ENCODE peak calls at places on chromosomes 7 and 10, in five cellular contexts. One of them, this sample, is unnamed.

GRCh38 chr10:49539320-49539885 is 482 bp upstream of the ERCC6 start:
- DNase-seq in SW480: peak
- DNase-seq in PC-9: peak
- DNase-seq in T-helper 1 cell: no peak
- DNase-seq in fibroblast of villous mesenchyme: peak
- DNase-seq in this sample: no peak

GRCh38 chr7:74289660-74290589 is 718 bp downstream of the CLIP2 start:
- DNase-seq in fibroblast of villous mesenchyme: no peak
- DNase-seq in PC-9: no peak
- DNase-seq in T-helper 1 cell: no peak
- DNase-seq in SW480: no peak
- DNase-seq in this sample: no peak

GRCh38 chr7:112411186-112411795 is 39.0 kb upstream of the IFRD1 start:
- DNase-seq in T-helper 1 cell: no peak
- DNase-seq in PC-9: no peak
- DNase-seq in SW480: peak
- DNase-seq in fibroblast of villous mesenchyme: peak
- DNase-seq in this sample: no peak

GRCh38 chr7:102393467-102393866 is 2.7 kb upstream of the PRKRIP1 start:
- DNase-seq in fibroblast of villous mesenchyme: no peak
- DNase-seq in T-helper 1 cell: no peak
- DNase-seq in SW480: peak
- DNase-seq in PC-9: peak
- DNase-seq in this sample: no peak

GRCh38 chr7:45105588-45106188 is 5.8 kb downstream of the TBRG4 start:
- DNase-seq in T-helper 1 cell: no peak
- DNase-seq in SW480: no peak
- DNase-seq in fibroblast of villous mesenchyme: no peak
- DNase-seq in PC-9: no peak
- DNase-seq in this sample: no peak

GRCh38 chr7:123580406-123581161 is 21.0 kb upstream of the ASB15 start:
- DNase-seq in SW480: peak
- DNase-seq in T-helper 1 cell: no peak
- DNase-seq in PC-9: peak
- DNase-seq in fibroblast of villous mesenchyme: peak
- DNase-seq in this sample: peak

GRCh38 chr7:2108501-2109250 is 124.1 kb downstream of the MAD1L1 start:
- DNase-seq in SW480: no peak
- DNase-seq in fibroblast of villous mesenchyme: no peak
- DNase-seq in T-helper 1 cell: no peak
- DNase-seq in PC-9: no peak
- DNase-seq in this sample: no peak

GRCh38 chr10:60209874-60210584 is 179.6 kb downstream of the ANK3 start:
- DNase-seq in PC-9: no peak
- DNase-seq in SW480: no peak
- DNase-seq in fibroblast of villous mesenchyme: no peak
- DNase-seq in T-helper 1 cell: no peak
- DNase-seq in this sample: no peak

GRCh38 chr7:54292171-54292925 is 249.8 kb upstream of the VSTM2A start:
- DNase-seq in fibroblast of villous mesenchyme: no peak
- DNase-seq in PC-9: no peak
- DNase-seq in SW480: no peak
- DNase-seq in T-helper 1 cell: no peak
- DNase-seq in this sample: no peak

GRCh38 chr10:95290801-95291633 is at the start of gene PDLIM1:
- DNase-seq in SW480: peak
- DNase-seq in PC-9: peak
- DNase-seq in T-helper 1 cell: peak
- DNase-seq in fibroblast of villous mesenchyme: peak
- DNase-seq in this sample: no peak

GRCh38 chr7:26497801-26498596 is 206.3 kb downstream of the SNX10 start:
- DNase-seq in fibroblast of villous mesenchyme: no peak
- DNase-seq in T-helper 1 cell: no peak
- DNase-seq in PC-9: no peak
- DNase-seq in SW480: no peak
- DNase-seq in this sample: no peak

GRCh38 chr7:42227931-42228591 is 8.9 kb downstream of the GLI3 start:
- DNase-seq in fibroblast of villous mesenchyme: peak
- DNase-seq in T-helper 1 cell: no peak
- DNase-seq in SW480: no peak
- DNase-seq in PC-9: no peak
- DNase-seq in this sample: no peak

This sample was measured in epithelial cell of prostate.